ENCODE peak calls at places on chromosomes 6 and 20, in ten cellular contexts. G, A, W, J, V, K, E, P, Q and B are unnamed samples.

GRCh38 chr6:133833905-133834304 is 55.0 kb upstream of the TCF21 start:
- DNase-seq in G (no peak), A (no peak), W (no peak), J (no peak), V (no peak), K (no peak), E (no peak), P (no peak), Q (no peak), B (no peak)

GRCh38 chr6:18047406-18047805 is 60.0 kb upstream of the KIF13A start:
- DNase-seq in G (no peak), A (no peak), W (no peak), J (no peak), V (no peak), K (no peak), E (no peak), P (no peak), Q (no peak), B (no peak)

GRCh38 chr6:34813028-34813742 is 21.3 kb downstream of the BLTP3A start:
- DNase-seq in G (no peak), A (no peak), W (no peak), J (no peak), V (no peak), K (no peak), E (no peak), P (no peak), Q (no peak), B (no peak)

GRCh38 chr6:170227521-170227983 is 63.3 kb downstream of the DLL1 start:
- DNase-seq in G (peak), A (no peak), W (no peak), J (no peak), V (no peak), K (no peak), E (no peak), P (no peak), Q (no peak), B (peak)

GRCh38 chr6:158311193-158311592 is 1.1 kb upstream of the TULP4 start:
- DNase-seq in G (no peak), A (no peak), W (no peak), J (no peak), V (no peak), K (no peak), E (no peak), P (no peak), Q (no peak), B (no peak)

GRCh38 chr6:166620478-166621113 is 6.5 kb downstream of the RPS6KA2 start:
- DNase-seq in G (no peak), A (no peak), W (no peak), J (no peak), V (no peak), K (no peak), E (no peak), P (no peak), Q (no peak), B (no peak)

GRCh38 chr6:36616888-36617521 is 22.8 kb downstream of the SRSF3 start:
- DNase-seq in G (peak), A (no peak), W (no peak), J (no peak), V (no peak), K (no peak), E (no peak), P (no peak), Q (no peak), B (peak)

GRCh38 chr20:60037120-60037499 is 78.9 kb downstream of the CDH26 start:
- DNase-seq in G (no peak), A (no peak), W (no peak), J (no peak), V (no peak), K (peak), E (no peak), P (no peak), Q (no peak), B (no peak)

GRCh38 chr6:38617856-38618255 is 21.9 kb downstream of the BTBD9 start:
- DNase-seq in G (no peak), A (no peak), W (no peak), J (no peak), V (no peak), K (no peak), E (no peak), P (no peak), Q (no peak), B (no peak)

GRCh38 chr6:97133071-97133470 is 149.9 kb downstream of the MMS22L start:
- DNase-seq in G (no peak), A (no peak), W (no peak), J (no peak), V (no peak), K (no peak), E (no peak), P (no peak), Q (no peak), B (no peak)

GRCh38 chr6:157962601-157963084 is 19.0 kb upstream of the SYNJ2 start:
- DNase-seq in G (no peak), A (no peak), W (no peak), J (no peak), V (no peak), K (no peak), E (no peak), P (no peak), Q (no peak), B (no peak)

GRCh38 chr6:89818977-89819335 is 638 bp downstream of the MDN1 start:
- DNase-seq in G (no peak), A (no peak), W (no peak), J (no peak), V (no peak), K (peak), E (no peak), P (no peak), Q (no peak), B (no peak)

GRCh38 chr6:167742719-167743303 is 83.9 kb upstream of the AFDN start:
- DNase-seq in G (no peak), A (no peak), W (no peak), J (no peak), V (no peak), K (peak), E (no peak), P (no peak), Q (no peak), B (no peak)

GRCh38 chr6:95578106-95578410 is 723 bp downstream of the MANEA start:
- DNase-seq in G (no peak), A (no peak), W (no peak), J (no peak), V (no peak), K (no peak), E (no peak), P (peak), Q (no peak), B (no peak)

GRCh38 chr6:95094751-95095150 is 482.6 kb upstream of the MANEA start:
- DNase-seq in G (no peak), A (no peak), W (no peak), J (no peak), V (no peak), K (no peak), E (no peak), P (no peak), Q (no peak), B (no peak)

GRCh38 chr20:925516-925915 is 9.4 kb upstream of the ANGPT4 start:
- DNase-seq in G (no peak), A (no peak), W (no peak), J (no peak), V (no peak), K (no peak), E (no peak), P (no peak), Q (no peak), B (no peak)

GRCh38 chr6:169908403-169908933 is 157.0 kb downstream of the ERMARD start:
- DNase-seq in G (no peak), A (no peak), W (no peak), J (no peak), V (no peak), K (no peak), E (no peak), P (no peak), Q (no peak), B (no peak)

GRCh38 chr6:154461348-154461747 is 49.1 kb downstream of the CNKSR3 start:
- DNase-seq in G (no peak), A (no peak), W (no peak), J (no peak), V (no peak), K (no peak), E (no peak), P (no peak), Q (no peak), B (no peak)

GRCh38 chr6:83808005-83808404 is 45.2 kb upstream of the RIPPLY2 start:
- DNase-seq in G (no peak), A (no peak), W (no peak), J (no peak), V (no peak), K (no peak), E (no peak), P (no peak), Q (no peak), B (no peak)

GRCh38 chr20:3866464-3866863 is 19.8 kb downstream of the MAVS start:
- DNase-seq in G (no peak), A (no peak), W (no peak), J (no peak), V (no peak), K (no peak), E (no peak), P (no peak), Q (no peak), B (no peak)

GRCh38 chr6:53112404-53112803 is 36.2 kb downstream of the GCM1 start:
- DNase-seq in G (no peak), A (no peak), W (no peak), J (no peak), V (no peak), K (no peak), E (no peak), P (no peak), Q (no peak), B (no peak)

GRCh38 chr6:12440981-12441380 is 150.8 kb downstream of the EDN1 start:
- DNase-seq in G (no peak), A (no peak), W (no peak), J (no peak), V (no peak), K (peak), E (no peak), P (no peak), Q (no peak), B (no peak)

GRCh38 chr20:47315339-47315662 is 41.2 kb downstream of the ZMYND8 start:
- DNase-seq in G (peak), A (no peak), W (no peak), J (no peak), V (no peak), K (peak), E (no peak), P (no peak), Q (no peak), B (no peak)

GRCh38 chr20:44209691-44210421 is 715 bp downstream of the OSER1 start:
- DNase-seq in G (no peak), A (no peak), W (no peak), J (no peak), V (no peak), K (peak), E (no peak), P (no peak), Q (no peak), B (no peak)

GRCh38 chr20:20407891-20408805 is 40.2 kb downstream of the INSM1 start:
- DNase-seq in G (no peak), A (no peak), W (no peak), J (no peak), V (no peak), K (peak), E (no peak), P (no peak), Q (no peak), B (no peak)

GRCh38 chr6:150672792-150673191 is 73.1 kb downstream of the PLEKHG1 start:
- DNase-seq in G (no peak), A (no peak), W (no peak), J (no peak), V (no peak), K (no peak), E (no peak), P (no peak), Q (no peak), B (no peak)

GRCh38 chr20:4272225-4272624 is 256.9 kb upstream of the RNF24 start:
- DNase-seq in G (no peak), A (no peak), W (no peak), J (no peak), V (no peak), K (no peak), E (no peak), P (no peak), Q (no peak), B (no peak)

GRCh38 chr20:32858189-32858588 is 534 bp upstream of the EFCAB8 start:
- DNase-seq in G (no peak), A (no peak), W (no peak), J (no peak), V (no peak), K (peak), E (no peak), P (no peak), Q (no peak), B (no peak)

GRCh38 chr20:2038161-2038560 is 44.3 kb upstream of the PDYN start:
- DNase-seq in G (no peak), A (no peak), W (no peak), J (no peak), V (no peak), K (no peak), E (no peak), P (no peak), Q (no peak), B (no peak)